ENCODE peak calls at places on chromosomes 2 and 18, in four cellular contexts. One of them, this sample, is unnamed.
A peak's percentile ranks its signal among the peaks of the same experiment; 100 is the strongest.

GRCh38 chr18:45806226-45806625 is 19.2 kb upstream of the SIGLEC15 start:
- DNase-seq in dermis microvascular lymphatic vessel endothelial cell: no peak
- DNase-seq in M059J: peak; percentile 62
- DNase-seq in GM20000: no peak
- DNase-seq in this sample: peak; percentile 66

GRCh38 chr2:210480079-210480478 is 3.5 kb upstream of the LANCL1 start:
- DNase-seq in GM20000: no peak
- DNase-seq in M059J: no peak
- DNase-seq in dermis microvascular lymphatic vessel endothelial cell: no peak
- DNase-seq in this sample: no peak

GRCh38 chr2:102892693-102893290 is 131.0 kb downstream of the TMEM182 start:
- DNase-seq in GM20000: no peak
- DNase-seq in dermis microvascular lymphatic vessel endothelial cell: no peak
- DNase-seq in M059J: no peak
- DNase-seq in this sample: no peak

GRCh38 chr2:54396107-54396506 is 60.0 kb upstream of the SPTBN1 start:
- DNase-seq in M059J: peak; percentile 21
- DNase-seq in GM20000: no peak
- DNase-seq in dermis microvascular lymphatic vessel endothelial cell: peak; percentile 95
- DNase-seq in this sample: peak; percentile 83

GRCh38 chr18:24894880-24895279 is 434.4 kb downstream of the HRH4 start:
- DNase-seq in dermis microvascular lymphatic vessel endothelial cell: no peak
- DNase-seq in M059J: no peak
- DNase-seq in GM20000: no peak
- DNase-seq in this sample: no peak

GRCh38 chr2:62489162-62489561 is 16.8 kb downstream of the TMEM17 start:
- DNase-seq in dermis microvascular lymphatic vessel endothelial cell: peak; percentile 86
- DNase-seq in M059J: no peak
- DNase-seq in GM20000: no peak
- DNase-seq in this sample: peak; percentile 88

GRCh38 chr2:85064927-85065630 is 68.1 kb upstream of the TCF7L1 start:
- DNase-seq in M059J: no peak
- DNase-seq in dermis microvascular lymphatic vessel endothelial cell: no peak
- DNase-seq in GM20000: no peak
- DNase-seq in this sample: no peak

GRCh38 chr2:57882895-57883515 is 163.6 kb upstream of the VRK2 start:
- DNase-seq in M059J: peak; percentile 72
- DNase-seq in GM20000: no peak
- DNase-seq in dermis microvascular lymphatic vessel endothelial cell: peak; percentile 5
- DNase-seq in this sample: no peak

GRCh38 chr2:8159211-8159965 is 522.5 kb upstream of the ID2 start:
- DNase-seq in dermis microvascular lymphatic vessel endothelial cell: no peak
- DNase-seq in M059J: peak; percentile 23
- DNase-seq in GM20000: no peak
- DNase-seq in this sample: peak; percentile 49

GRCh38 chr18:24259869-24260662 is 121.2 kb downstream of the CABYR start:
- DNase-seq in dermis microvascular lymphatic vessel endothelial cell: no peak
- DNase-seq in GM20000: no peak
- DNase-seq in M059J: no peak
- DNase-seq in this sample: no peak

GRCh38 chr18:7325126-7325430 is 94.2 kb downstream of the LRRC30 start:
- DNase-seq in dermis microvascular lymphatic vessel endothelial cell: peak; percentile 30
- DNase-seq in GM20000: no peak
- DNase-seq in M059J: peak; percentile 67
- DNase-seq in this sample: no peak

GRCh38 chr2:170298115-170298514 is 120.2 kb downstream of the MYO3B start:
- DNase-seq in M059J: no peak
- DNase-seq in GM20000: peak; percentile 28
- DNase-seq in dermis microvascular lymphatic vessel endothelial cell: no peak
- DNase-seq in this sample: no peak

GRCh38 chr2:99336780-99337163 is 417 bp upstream of the EIF5B start:
- DNase-seq in GM20000: no peak
- DNase-seq in dermis microvascular lymphatic vessel endothelial cell: no peak
- DNase-seq in M059J: no peak
- DNase-seq in this sample: no peak